ENCODE peak calls at places on chromosomes 2 and 18, in nine cellular contexts. One of them, this sample, is unnamed. For H3K4me1, the result is how much of the 10 kb centered on the place peaks cover.

GRCh38 chr2:238801791-238802190 is 46.1 kb upstream of the TWIST2 start:
- DNase-seq in upper lobe of left lung: no peak
- DNase-seq in IMR-90: no peak
- DNase-seq in K562: no peak
- DNase-seq in uterus: no peak
- DNase-seq in heart left ventricle: no peak
- DNase-seq in stomach: no peak
- DNase-seq in tibial nerve: no peak
- DNase-seq in HCT116: no peak
- DNase-seq in this sample: no peak

GRCh38 chr18:71362140-71362539 is 1073.3 kb downstream of the SOCS6 start:
- DNase-seq in upper lobe of left lung: no peak
- DNase-seq in IMR-90: no peak
- DNase-seq in K562: no peak
- DNase-seq in uterus: no peak
- DNase-seq in heart left ventricle: no peak
- DNase-seq in stomach: no peak
- DNase-seq in tibial nerve: no peak
- DNase-seq in HCT116: no peak
- DNase-seq in this sample: no peak

GRCh38 chr18:75005622-75006021 is 203.3 kb downstream of the PTGR3 start:
- DNase-seq in upper lobe of left lung: no peak
- DNase-seq in IMR-90: peak
- DNase-seq in K562: no peak
- DNase-seq in uterus: no peak
- DNase-seq in heart left ventricle: no peak
- DNase-seq in stomach: no peak
- DNase-seq in tibial nerve: no peak
- DNase-seq in HCT116: no peak
- DNase-seq in this sample: no peak

GRCh38 chr2:75602724-75603342 is 42.1 kb upstream of the EVA1A start:
- DNase-seq in upper lobe of left lung: no peak
- DNase-seq in IMR-90: peak
- DNase-seq in K562: no peak
- DNase-seq in uterus: no peak
- DNase-seq in heart left ventricle: no peak
- DNase-seq in stomach: no peak
- DNase-seq in tibial nerve: no peak
- DNase-seq in HCT116: no peak
- DNase-seq in this sample: peak

GRCh38 chr2:231988179-231988866 is 26.8 kb downstream of the DIS3L2 start:
- DNase-seq in upper lobe of left lung: no peak
- DNase-seq in IMR-90: no peak
- DNase-seq in K562: no peak
- DNase-seq in uterus: no peak
- DNase-seq in heart left ventricle: no peak
- DNase-seq in stomach: no peak
- DNase-seq in tibial nerve: no peak
- DNase-seq in HCT116: no peak
- DNase-seq in this sample: no peak

GRCh38 chr2:152162141-152162540 is 13.4 kb downstream of the STAM2 start:
- DNase-seq in upper lobe of left lung: no peak
- DNase-seq in IMR-90: no peak
- DNase-seq in K562: no peak
- DNase-seq in uterus: no peak
- DNase-seq in heart left ventricle: no peak
- DNase-seq in stomach: no peak
- DNase-seq in tibial nerve: no peak
- DNase-seq in HCT116: no peak
- DNase-seq in this sample: no peak

GRCh38 chr2:43762286-43762685 is 11.6 kb upstream of the DYNC2LI1 start:
- DNase-seq in upper lobe of left lung: no peak
- DNase-seq in IMR-90: peak
- DNase-seq in K562: no peak
- DNase-seq in uterus: no peak
- DNase-seq in heart left ventricle: no peak
- DNase-seq in stomach: no peak
- DNase-seq in tibial nerve: no peak
- DNase-seq in HCT116: no peak
- DNase-seq in this sample: no peak

GRCh38 chr2:240302933-240303332 is 132.5 kb upstream of the GPC1 start:
- DNase-seq in upper lobe of left lung: no peak
- DNase-seq in IMR-90: no peak
- DNase-seq in K562: no peak
- DNase-seq in uterus: no peak
- DNase-seq in heart left ventricle: no peak
- DNase-seq in stomach: peak
- DNase-seq in tibial nerve: no peak
- DNase-seq in HCT116: no peak
- DNase-seq in this sample: no peak

GRCh38 chr2:71224935-71225334 is 2.0 kb downstream of the PAIP2B start:
- DNase-seq in upper lobe of left lung: no peak
- DNase-seq in IMR-90: no peak
- DNase-seq in K562: no peak
- DNase-seq in uterus: no peak
- DNase-seq in heart left ventricle: no peak
- DNase-seq in stomach: no peak
- DNase-seq in tibial nerve: no peak
- DNase-seq in HCT116: no peak
- DNase-seq in this sample: no peak

GRCh38 chr2:200756618-200757321 is 54.9 kb upstream of the BZW1 start:
- DNase-seq in upper lobe of left lung: no peak
- DNase-seq in IMR-90: peak
- DNase-seq in K562: no peak
- DNase-seq in uterus: no peak
- DNase-seq in heart left ventricle: no peak
- DNase-seq in stomach: no peak
- DNase-seq in tibial nerve: no peak
- DNase-seq in HCT116: no peak
- DNase-seq in this sample: no peak
- TF ChIP-seq POLR2A in upper lobe of left lung: no peak
- TF ChIP-seq POLR2A in IMR-90: no peak
- TF ChIP-seq POLR2A in K562: no peak
- TF ChIP-seq POLR2A in uterus: no peak
- TF ChIP-seq POLR2A in heart left ventricle: no peak
- TF ChIP-seq POLR2A in stomach: no peak
- TF ChIP-seq POLR2A in tibial nerve: no peak
- TF ChIP-seq POLR2A in HCT116: no peak
- TF ChIP-seq POLR2A in this sample: no peak

GRCh38 chr2:39512941-39513340 is 75.9 kb upstream of the MAP4K3 start:
- DNase-seq in upper lobe of left lung: no peak
- DNase-seq in IMR-90: peak
- DNase-seq in K562: no peak
- DNase-seq in uterus: no peak
- DNase-seq in heart left ventricle: no peak
- DNase-seq in stomach: no peak
- DNase-seq in tibial nerve: no peak
- DNase-seq in HCT116: no peak
- DNase-seq in this sample: no peak

GRCh38 chr2:39512434-39512935 is 75.4 kb upstream of the MAP4K3 start:
- DNase-seq in upper lobe of left lung: no peak
- DNase-seq in IMR-90: no peak
- DNase-seq in K562: no peak
- DNase-seq in uterus: peak
- DNase-seq in heart left ventricle: no peak
- DNase-seq in stomach: no peak
- DNase-seq in tibial nerve: no peak
- DNase-seq in HCT116: no peak
- DNase-seq in this sample: no peak

GRCh38 chr2:39510087-39510486 is 73.0 kb upstream of the MAP4K3 start:
- DNase-seq in upper lobe of left lung: no peak
- DNase-seq in IMR-90: no peak
- DNase-seq in K562: no peak
- DNase-seq in uterus: no peak
- DNase-seq in heart left ventricle: no peak
- DNase-seq in stomach: no peak
- DNase-seq in tibial nerve: no peak
- DNase-seq in HCT116: no peak
- DNase-seq in this sample: no peak

GRCh38 chr2:39511786-39512433 is 74.8 kb upstream of the MAP4K3 start:
- DNase-seq in upper lobe of left lung: no peak
- DNase-seq in IMR-90: no peak
- DNase-seq in K562: peak
- DNase-seq in uterus: no peak
- DNase-seq in heart left ventricle: no peak
- DNase-seq in stomach: no peak
- DNase-seq in tibial nerve: no peak
- DNase-seq in HCT116: no peak
- DNase-seq in this sample: no peak

GRCh38 chr2:39511219-39511785 is 74.2 kb upstream of the MAP4K3 start:
- DNase-seq in upper lobe of left lung: no peak
- DNase-seq in IMR-90: no peak
- DNase-seq in K562: no peak
- DNase-seq in uterus: peak
- DNase-seq in heart left ventricle: no peak
- DNase-seq in stomach: no peak
- DNase-seq in tibial nerve: no peak
- DNase-seq in HCT116: no peak
- DNase-seq in this sample: no peak
- H3K4me1 ChIP-seq in upper lobe of left lung: under half
- H3K4me1 ChIP-seq in IMR-90: under half
- H3K4me1 ChIP-seq in K562: half or more
- H3K4me1 ChIP-seq in uterus: under half
- H3K4me1 ChIP-seq in heart left ventricle: half or more
- H3K4me1 ChIP-seq in stomach: under half
- H3K4me1 ChIP-seq in tibial nerve: under half
- H3K4me1 ChIP-seq in HCT116: under half
- H3K4me1 ChIP-seq in this sample: half or more

GRCh38 chr2:191245869-191246531 is 796 bp downstream of the MYO1B start:
- DNase-seq in upper lobe of left lung: peak
- DNase-seq in IMR-90: peak
- DNase-seq in K562: no peak
- DNase-seq in uterus: peak
- DNase-seq in heart left ventricle: peak
- DNase-seq in stomach: peak
- DNase-seq in tibial nerve: no peak
- DNase-seq in HCT116: peak
- DNase-seq in this sample: no peak
- TF ChIP-seq POLR2A in upper lobe of left lung: no peak
- TF ChIP-seq POLR2A in IMR-90: no peak
- TF ChIP-seq POLR2A in K562: no peak
- TF ChIP-seq POLR2A in uterus: peak
- TF ChIP-seq POLR2A in heart left ventricle: no peak
- TF ChIP-seq POLR2A in stomach: no peak
- TF ChIP-seq POLR2A in tibial nerve: no peak
- TF ChIP-seq POLR2A in HCT116: no peak
- TF ChIP-seq POLR2A in this sample: no peak

GRCh38 chr2:174338155-174338495 is 3.4 kb downstream of the SP9 start:
- DNase-seq in upper lobe of left lung: no peak
- DNase-seq in IMR-90: no peak
- DNase-seq in K562: no peak
- DNase-seq in uterus: no peak
- DNase-seq in heart left ventricle: no peak
- DNase-seq in stomach: no peak
- DNase-seq in tibial nerve: no peak
- DNase-seq in HCT116: no peak
- DNase-seq in this sample: no peak

GRCh38 chr2:174340400-174341300 is 5.9 kb downstream of the SP9 start:
- DNase-seq in upper lobe of left lung: peak
- DNase-seq in IMR-90: no peak
- DNase-seq in K562: no peak
- DNase-seq in uterus: no peak
- DNase-seq in heart left ventricle: no peak
- DNase-seq in stomach: no peak
- DNase-seq in tibial nerve: no peak
- DNase-seq in HCT116: no peak
- DNase-seq in this sample: no peak

GRCh38 chr2:174338626-174339570 is 4.1 kb downstream of the SP9 start:
- DNase-seq in upper lobe of left lung: no peak
- DNase-seq in IMR-90: no peak
- DNase-seq in K562: no peak
- DNase-seq in uterus: no peak
- DNase-seq in heart left ventricle: no peak
- DNase-seq in stomach: no peak
- DNase-seq in tibial nerve: no peak
- DNase-seq in HCT116: no peak
- DNase-seq in this sample: no peak

GRCh38 chr2:174339971-174340399 is 5.2 kb downstream of the SP9 start:
- DNase-seq in upper lobe of left lung: no peak
- DNase-seq in IMR-90: no peak
- DNase-seq in K562: no peak
- DNase-seq in uterus: no peak
- DNase-seq in heart left ventricle: no peak
- DNase-seq in stomach: no peak
- DNase-seq in tibial nerve: no peak
- DNase-seq in HCT116: no peak
- DNase-seq in this sample: no peak

GRCh38 chr2:174339571-174339966 is 4.8 kb downstream of the SP9 start:
- DNase-seq in upper lobe of left lung: no peak
- DNase-seq in IMR-90: no peak
- DNase-seq in K562: no peak
- DNase-seq in uterus: no peak
- DNase-seq in heart left ventricle: no peak
- DNase-seq in stomach: no peak
- DNase-seq in tibial nerve: no peak
- DNase-seq in HCT116: no peak
- DNase-seq in this sample: no peak
- H3K4me1 ChIP-seq in upper lobe of left lung: half or more
- H3K4me1 ChIP-seq in IMR-90: under half
- H3K4me1 ChIP-seq in K562: under half
- H3K4me1 ChIP-seq in uterus: under half
- H3K4me1 ChIP-seq in heart left ventricle: half or more
- H3K4me1 ChIP-seq in stomach: half or more
- H3K4me1 ChIP-seq in tibial nerve: under half
- H3K4me1 ChIP-seq in HCT116: under half
- H3K4me1 ChIP-seq in this sample: half or more

GRCh38 chr2:219279151-219279915 is at the start of gene DNAJB2:
- DNase-seq in upper lobe of left lung: peak
- DNase-seq in IMR-90: peak
- DNase-seq in K562: peak
- DNase-seq in uterus: peak
- DNase-seq in heart left ventricle: peak
- DNase-seq in stomach: peak
- DNase-seq in tibial nerve: peak
- DNase-seq in HCT116: peak
- DNase-seq in this sample: peak
- TF ChIP-seq POLR2A in upper lobe of left lung: peak
- TF ChIP-seq POLR2A in IMR-90: peak
- TF ChIP-seq POLR2A in K562: no peak
- TF ChIP-seq POLR2A in uterus: peak
- TF ChIP-seq POLR2A in heart left ventricle: no peak
- TF ChIP-seq POLR2A in stomach: no peak
- TF ChIP-seq POLR2A in tibial nerve: peak
- TF ChIP-seq POLR2A in HCT116: no peak
- TF ChIP-seq POLR2A in this sample: peak

This sample was measured in esophagus muscularis mucosa.